ENCODE peak calls at places on chromosomes 16 and 17, in six cellular contexts. L is tibial nerve; F is spleen; N is CD8-positive, alpha-beta T cell; J is stomach; O is heart left ventricle. Q is an unnamed sample. For H3K4me1, the result is how much of the 10 kb centered on the place peaks cover.

GRCh38 chr17:65228734-65229390 is 91.7 kb downstream of the RGS9 start:
- DNase-seq in L (no peak), F (no peak), N (peak), J (no peak), O (no peak), Q (no peak)

GRCh38 chr16:68771922-68772681 is 35.0 kb downstream of the CDH1 start:
- DNase-seq in L (no peak), F (no peak), N (no peak), J (no peak), O (no peak), Q (no peak)

GRCh38 chr16:89573826-89574680 is 1.5 kb upstream of the CPNE7 start:
- DNase-seq in L (no peak), F (peak), N (no peak), J (no peak), O (no peak), Q (no peak)

GRCh38 chr16:24332178-24332577 is 76.0 kb downstream of the CACNG3 start:
- DNase-seq in L (no peak), F (no peak), N (no peak), J (no peak), O (no peak), Q (no peak)

GRCh38 chr17:32518856-32519768 is 32.3 kb downstream of the CDK5R1 start:
- DNase-seq in L (no peak), F (peak), N (peak), J (peak), O (peak), Q (peak)

GRCh38 chr16:69909043-69909442 is 42.1 kb upstream of the CLEC18A start:
- DNase-seq in L (no peak), F (no peak), N (no peak), J (no peak), O (no peak), Q (no peak)

GRCh38 chr17:30165960-30166359 is 49.3 kb downstream of the NSRP1 start:
- DNase-seq in L (no peak), F (no peak), N (no peak), J (no peak), O (no peak), Q (no peak)

GRCh38 chr16:50831751-50832150 is 89.9 kb downstream of the CYLD start:
- DNase-seq in L (no peak), F (no peak), N (no peak), J (no peak), O (no peak), Q (no peak)

GRCh38 chr16:66248096-66248495 is 118.4 kb upstream of the CDH5 start:
- DNase-seq in L (peak), F (no peak), N (no peak), J (peak), O (peak), Q (no peak)

GRCh38 chr17:16286947-16287562 is 66.2 kb downstream of the CENPV start:
- DNase-seq in L (no peak), F (peak), N (no peak), J (no peak), O (peak), Q (no peak)

GRCh38 chr16:89315791-89316581 is 98.5 kb downstream of the ZNF778 start:
- DNase-seq in L (no peak), F (peak), N (peak), J (peak), O (peak), Q (no peak)

GRCh38 chr16:10607157-10607556 is 26.8 kb upstream of the EMP2 start:
- DNase-seq in L (no peak), F (no peak), N (no peak), J (no peak), O (no peak), Q (no peak)

GRCh38 chr17:3894188-3894587 is 1.3 kb upstream of the CAMKK1 start:
- DNase-seq in L (no peak), F (no peak), N (no peak), J (no peak), O (no peak), Q (no peak)

GRCh38 chr17:3893720-3894116 is 865 bp upstream of the CAMKK1 start:
- DNase-seq in L (no peak), F (no peak), N (no peak), J (no peak), O (no peak), Q (no peak)

GRCh38 chr17:3894927-3895343 is 2.1 kb upstream of the CAMKK1 start:
- DNase-seq in L (no peak), F (no peak), N (no peak), J (peak), O (no peak), Q (no peak)

GRCh38 chr17:3896108-3897099 is 3.6 kb upstream of the CAMKK1 start:
- DNase-seq in L (no peak), F (no peak), N (no peak), J (no peak), O (peak), Q (no peak)

DNA sequence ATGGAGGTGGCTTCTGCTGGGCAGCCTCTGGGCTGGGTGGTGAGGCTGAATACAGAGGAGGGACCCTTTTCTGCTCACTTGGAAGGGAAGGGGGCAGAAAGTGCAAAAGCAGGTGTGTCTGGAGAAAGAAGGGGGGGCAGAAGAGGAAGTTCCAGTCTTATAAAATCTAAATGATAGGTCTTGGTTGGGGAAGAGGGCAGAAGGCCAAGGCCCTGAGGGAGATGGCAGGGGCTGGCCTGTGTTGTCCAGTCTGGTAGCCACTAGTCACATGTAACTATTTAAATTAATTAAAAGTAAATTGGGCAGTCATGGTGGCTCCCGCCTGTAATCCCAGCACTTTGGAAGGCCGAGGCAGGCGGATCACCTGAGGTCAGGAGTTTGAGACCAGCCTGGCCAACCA is 2.5 kb upstream of the CAMKK1 start:
- DNase-seq in L (no peak), F (no peak), N (no peak), J (no peak), O (no peak), Q (no peak)
- H3K4me1 ChIP-seq in L (under half), F (under half), N (under half), J (half or more), O (under half), Q (under half)

GRCh38 chr17:60656499-60656898 is 21.2 kb upstream of the BCAS3 start:
- DNase-seq in L (no peak), F (no peak), N (no peak), J (no peak), O (no peak), Q (no peak)
- H3K4me1 ChIP-seq in L (under half), F (under half), N (under half), J (under half), O (under half), Q (under half)

GRCh38 chr17:46151762-46152161 is 41.5 kb downstream of the KANSL1 start:
- DNase-seq in L (no peak), F (no peak), N (no peak), J (no peak), O (no peak), Q (no peak)

GRCh38 chr17:46150216-46150963 is 42.8 kb downstream of the KANSL1 start:
- DNase-seq in L (no peak), F (no peak), N (no peak), J (no peak), O (no peak), Q (no peak)

GRCh38 chr17:46157443-46158107 is 35.7 kb downstream of the KANSL1 start:
- DNase-seq in L (no peak), F (no peak), N (no peak), J (no peak), O (no peak), Q (no peak)

GRCh38 chr17:46152423-46152822 is 40.8 kb downstream of the KANSL1 start:
- DNase-seq in L (no peak), F (no peak), N (no peak), J (no peak), O (no peak), Q (no peak)

GRCh38 chr17:46154151-46154816 is 38.9 kb downstream of the KANSL1 start:
- DNase-seq in L (no peak), F (no peak), N (no peak), J (no peak), O (no peak), Q (no peak)
- H3K4me1 ChIP-seq in L (half or more), F (half or more), N (half or more), J (half or more), O (half or more), Q (under half)

GRCh38 chr16:53078247-53078646 is 23.5 kb downstream of the CHD9 start:
- DNase-seq in L (no peak), F (no peak), N (no peak), J (no peak), O (no peak), Q (no peak)
- H3K4me1 ChIP-seq in L (under half), F (under half), N (under half), J (under half), O (under half), Q (under half)

GRCh38 chr16:82784567-82784956 is 157.8 kb downstream of the CDH13 start:
- DNase-seq in L (no peak), F (no peak), N (no peak), J (no peak), O (no peak), Q (no peak)

GRCh38 chr16:82788225-82788624 is 161.5 kb downstream of the CDH13 start:
- DNase-seq in L (no peak), F (no peak), N (no peak), J (no peak), O (no peak), Q (no peak)

GRCh38 chr16:82793550-82794244 is 166.9 kb downstream of the CDH13 start:
- DNase-seq in L (no peak), F (no peak), N (no peak), J (no peak), O (no peak), Q (no peak)

GRCh38 chr16:82792704-82793103 is 165.9 kb downstream of the CDH13 start:
- DNase-seq in L (no peak), F (no peak), N (no peak), J (no peak), O (no peak), Q (no peak)

GRCh38 chr16:82788919-82789318 is 162.2 kb downstream of the CDH13 start:
- DNase-seq in L (no peak), F (no peak), N (no peak), J (no peak), O (no peak), Q (no peak)
- H3K4me1 ChIP-seq in L (under half), F (under half), N (under half), J (under half), O (under half), Q (under half)

DNA sequence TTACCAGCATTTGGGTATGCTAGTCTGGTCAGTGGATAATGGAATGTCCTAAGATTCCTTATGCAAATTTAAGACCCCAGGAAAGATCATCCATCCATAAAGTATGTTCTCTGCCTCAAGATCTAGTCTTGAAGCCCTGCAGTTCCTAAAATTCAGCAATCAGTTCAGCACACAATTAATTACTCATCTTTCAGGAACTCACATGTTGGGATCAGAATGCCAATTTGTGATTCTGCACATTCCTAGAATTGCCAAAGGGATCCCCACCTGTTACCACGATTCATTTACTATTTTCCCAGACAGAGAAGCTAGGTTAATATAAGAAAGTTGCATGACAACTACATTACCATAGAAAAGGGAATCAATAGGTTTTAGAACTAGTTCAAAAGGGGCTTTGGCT is 3.2 kb downstream of the OR2C1 start:
- DNase-seq in L (no peak), F (no peak), N (no peak), J (no peak), O (no peak), Q (no peak)
- H3K4me1 ChIP-seq in L (under half), F (under half), N (under half), J (under half), O (under half), Q (under half)

DNA sequence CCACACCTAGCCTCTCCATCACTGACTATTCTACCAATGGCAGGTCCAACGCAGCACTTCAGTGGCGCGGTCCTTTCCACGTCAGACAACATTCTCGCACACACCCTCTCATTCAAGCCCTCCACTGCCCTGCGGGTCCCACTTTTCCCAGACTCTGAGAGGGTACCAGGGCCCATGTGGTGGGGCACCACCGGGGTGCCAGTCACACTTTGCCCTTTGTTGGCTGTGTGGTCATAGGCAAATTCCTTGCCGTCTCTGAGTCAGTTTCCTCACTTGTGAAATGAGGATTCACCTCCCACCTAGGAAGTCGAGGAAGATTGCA is 1.1 kb downstream of the PLCD3 start:
- DNase-seq in L (no peak), F (no peak), N (no peak), J (no peak), O (peak), Q (no peak)
- H3K4me1 ChIP-seq in L (half or more), F (under half), N (under half), J (half or more), O (under half), Q (under half)

DNA sequence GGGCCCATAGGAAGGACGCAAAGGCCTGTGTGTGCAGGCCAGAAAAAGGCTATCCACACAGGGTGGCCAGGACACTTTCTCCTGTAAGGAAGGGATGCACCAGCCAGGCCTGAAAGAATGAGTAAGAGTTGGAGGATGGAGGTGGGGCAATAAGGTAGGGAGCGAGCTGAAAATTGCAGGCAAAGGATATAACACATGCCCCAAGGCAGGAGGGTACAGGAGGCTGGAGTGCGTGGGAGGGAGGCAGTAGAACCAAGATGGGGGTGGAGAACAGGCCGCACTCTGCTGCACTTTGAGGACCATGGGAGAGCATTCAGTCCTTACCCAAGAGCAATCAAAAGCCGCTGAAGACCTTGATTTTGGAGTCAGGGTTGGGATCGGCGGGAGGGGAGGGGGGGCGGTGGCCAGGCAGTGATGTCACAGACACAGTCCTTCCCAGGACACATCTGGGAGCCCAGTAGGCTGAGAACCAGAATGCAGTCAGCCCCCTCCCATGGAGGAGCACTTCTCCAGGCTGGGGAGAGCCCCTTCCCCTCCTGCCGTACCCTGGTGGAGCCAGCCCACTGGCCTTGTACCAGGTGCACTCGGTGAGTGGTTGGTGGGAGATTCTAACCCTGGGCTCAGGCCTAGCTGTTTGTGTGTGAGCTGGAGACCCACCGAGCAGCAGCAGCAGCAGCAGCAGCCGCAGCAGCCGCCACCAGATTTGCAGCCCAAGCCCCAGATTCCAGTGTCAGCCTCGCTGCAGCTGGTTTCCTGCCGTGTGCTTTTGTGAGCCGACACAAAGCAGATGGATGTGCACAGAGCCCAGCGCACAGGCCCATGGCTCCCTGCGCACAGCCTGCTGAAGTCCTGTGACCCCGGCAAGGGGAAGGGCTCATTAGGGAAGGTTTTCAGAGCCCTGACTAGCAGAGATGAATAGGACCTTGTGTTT is 17.5 kb downstream of the ANKRD40 start:
- DNase-seq in L (no peak), F (no peak), N (no peak), J (no peak), O (no peak), Q (no peak)
- H3K4me1 ChIP-seq in L (under half), F (under half), N (under half), J (half or more), O (under half), Q (under half)

Q was measured in iPS DF 6.9.